ENCODE peak calls at places on chromosome 16, in four cellular contexts. One of them, this sample, is unnamed.

GRCh38 chr16:10552998-10553491 is 27.4 kb downstream of the EMP2 start:
- DNase-seq in glutamatergic neuron: peak
- DNase-seq in progenitor cell of endocrine pancreas: no peak
- DNase-seq in stimulated activated CD8-positive, alpha-beta memory T cell treated with anti-CD3 and anti-CD28 coated beads, Interleukin-4, amount 100 ng/mL, for 4 hours: peak
- DNase-seq in this sample: no peak

GRCh38 chr16:22141746-22142145 is 20.6 kb upstream of the SDR42E2 start:
- DNase-seq in glutamatergic neuron: peak
- DNase-seq in progenitor cell of endocrine pancreas: no peak
- DNase-seq in stimulated activated CD8-positive, alpha-beta memory T cell treated with anti-CD3 and anti-CD28 coated beads, Interleukin-4, amount 100 ng/mL, for 4 hours: no peak
- DNase-seq in this sample: no peak

GRCh38 chr16:81473969-81474959 is 29.7 kb downstream of the CMIP start:
- DNase-seq in glutamatergic neuron: no peak
- DNase-seq in progenitor cell of endocrine pancreas: no peak
- DNase-seq in stimulated activated CD8-positive, alpha-beta memory T cell treated with anti-CD3 and anti-CD28 coated beads, Interleukin-4, amount 100 ng/mL, for 4 hours: no peak
- DNase-seq in this sample: no peak

GRCh38 chr16:66588981-66589713 is 9.9 kb downstream of the CMTM2 start:
- DNase-seq in glutamatergic neuron: no peak
- DNase-seq in progenitor cell of endocrine pancreas: no peak
- DNase-seq in stimulated activated CD8-positive, alpha-beta memory T cell treated with anti-CD3 and anti-CD28 coated beads, Interleukin-4, amount 100 ng/mL, for 4 hours: peak
- DNase-seq in this sample: no peak

GRCh38 chr16:77790964-77791363 is 2.6 kb downstream of the VAT1L start:
- DNase-seq in glutamatergic neuron: no peak
- DNase-seq in progenitor cell of endocrine pancreas: no peak
- DNase-seq in stimulated activated CD8-positive, alpha-beta memory T cell treated with anti-CD3 and anti-CD28 coated beads, Interleukin-4, amount 100 ng/mL, for 4 hours: no peak
- DNase-seq in this sample: no peak

GRCh38 chr16:77584205-77584859 is 138.0 kb upstream of the NUDT7 start:
- DNase-seq in glutamatergic neuron: peak
- DNase-seq in progenitor cell of endocrine pancreas: peak
- DNase-seq in stimulated activated CD8-positive, alpha-beta memory T cell treated with anti-CD3 and anti-CD28 coated beads, Interleukin-4, amount 100 ng/mL, for 4 hours: no peak
- DNase-seq in this sample: peak

GRCh38 chr16:66270333-66270927 is 96.1 kb upstream of the CDH5 start:
- DNase-seq in glutamatergic neuron: peak
- DNase-seq in progenitor cell of endocrine pancreas: peak
- DNase-seq in stimulated activated CD8-positive, alpha-beta memory T cell treated with anti-CD3 and anti-CD28 coated beads, Interleukin-4, amount 100 ng/mL, for 4 hours: no peak
- DNase-seq in this sample: peak

GRCh38 chr16:66511615-66512500 is 38.1 kb downstream of the TK2 start:
- DNase-seq in glutamatergic neuron: peak
- DNase-seq in progenitor cell of endocrine pancreas: no peak
- DNase-seq in stimulated activated CD8-positive, alpha-beta memory T cell treated with anti-CD3 and anti-CD28 coated beads, Interleukin-4, amount 100 ng/mL, for 4 hours: no peak
- DNase-seq in this sample: no peak

GRCh38 chr16:57570301-57571070 is 28.0 kb downstream of the ADGRG5 start:
- DNase-seq in glutamatergic neuron: no peak
- DNase-seq in progenitor cell of endocrine pancreas: no peak
- DNase-seq in stimulated activated CD8-positive, alpha-beta memory T cell treated with anti-CD3 and anti-CD28 coated beads, Interleukin-4, amount 100 ng/mL, for 4 hours: no peak
- DNase-seq in this sample: no peak

GRCh38 chr16:72723781-72724180 is 324.1 kb downstream of the ZFHX3 start:
- DNase-seq in glutamatergic neuron: no peak
- DNase-seq in progenitor cell of endocrine pancreas: no peak
- DNase-seq in stimulated activated CD8-positive, alpha-beta memory T cell treated with anti-CD3 and anti-CD28 coated beads, Interleukin-4, amount 100 ng/mL, for 4 hours: no peak
- DNase-seq in this sample: no peak

GRCh38 chr16:102060-102855 is 24.2 kb downstream of the MPG start:
- DNase-seq in glutamatergic neuron: no peak
- DNase-seq in progenitor cell of endocrine pancreas: no peak
- DNase-seq in stimulated activated CD8-positive, alpha-beta memory T cell treated with anti-CD3 and anti-CD28 coated beads, Interleukin-4, amount 100 ng/mL, for 4 hours: no peak
- DNase-seq in this sample: no peak

GRCh38 chr16:19681637-19682036 is 36.4 kb downstream of the KNOP1 start:
- DNase-seq in glutamatergic neuron: no peak
- DNase-seq in progenitor cell of endocrine pancreas: no peak
- DNase-seq in stimulated activated CD8-positive, alpha-beta memory T cell treated with anti-CD3 and anti-CD28 coated beads, Interleukin-4, amount 100 ng/mL, for 4 hours: no peak
- DNase-seq in this sample: no peak

GRCh38 chr16:89275837-89276720 is 58.6 kb downstream of the ZNF778 start:
- DNase-seq in glutamatergic neuron: peak
- DNase-seq in progenitor cell of endocrine pancreas: no peak
- DNase-seq in stimulated activated CD8-positive, alpha-beta memory T cell treated with anti-CD3 and anti-CD28 coated beads, Interleukin-4, amount 100 ng/mL, for 4 hours: no peak
- DNase-seq in this sample: no peak

GRCh38 chr16:25264599-25264998 is 7.0 kb upstream of the ZKSCAN2 start:
- DNase-seq in glutamatergic neuron: no peak
- DNase-seq in progenitor cell of endocrine pancreas: no peak
- DNase-seq in stimulated activated CD8-positive, alpha-beta memory T cell treated with anti-CD3 and anti-CD28 coated beads, Interleukin-4, amount 100 ng/mL, for 4 hours: no peak
- DNase-seq in this sample: no peak

GRCh38 chr16:27980076-27980775 is 83.3 kb downstream of the GSG1L start:
- DNase-seq in glutamatergic neuron: no peak
- DNase-seq in progenitor cell of endocrine pancreas: no peak
- DNase-seq in stimulated activated CD8-positive, alpha-beta memory T cell treated with anti-CD3 and anti-CD28 coated beads, Interleukin-4, amount 100 ng/mL, for 4 hours: no peak
- DNase-seq in this sample: no peak

GRCh38 chr16:25693621-25694020 is 1.9 kb downstream of the HS3ST4 start:
- DNase-seq in glutamatergic neuron: no peak
- DNase-seq in progenitor cell of endocrine pancreas: no peak
- DNase-seq in stimulated activated CD8-positive, alpha-beta memory T cell treated with anti-CD3 and anti-CD28 coated beads, Interleukin-4, amount 100 ng/mL, for 4 hours: no peak
- DNase-seq in this sample: no peak

GRCh38 chr16:53768593-53768992 is 64.6 kb downstream of the FTO start:
- DNase-seq in glutamatergic neuron: no peak
- DNase-seq in progenitor cell of endocrine pancreas: no peak
- DNase-seq in stimulated activated CD8-positive, alpha-beta memory T cell treated with anti-CD3 and anti-CD28 coated beads, Interleukin-4, amount 100 ng/mL, for 4 hours: no peak
- DNase-seq in this sample: no peak

GRCh38 chr16:76535-77272 is 1.3 kb upstream of the MPG start:
- DNase-seq in glutamatergic neuron: no peak
- DNase-seq in progenitor cell of endocrine pancreas: no peak
- DNase-seq in stimulated activated CD8-positive, alpha-beta memory T cell treated with anti-CD3 and anti-CD28 coated beads, Interleukin-4, amount 100 ng/mL, for 4 hours: no peak
- DNase-seq in this sample: no peak

GRCh38 chr16:84302111-84302954 is 7.7 kb downstream of the WFDC1 start:
- DNase-seq in glutamatergic neuron: no peak
- DNase-seq in progenitor cell of endocrine pancreas: no peak
- DNase-seq in stimulated activated CD8-positive, alpha-beta memory T cell treated with anti-CD3 and anti-CD28 coated beads, Interleukin-4, amount 100 ng/mL, for 4 hours: no peak
- DNase-seq in this sample: no peak

GRCh38 chr16:81823111-81823510 is 44.0 kb downstream of the PLCG2 start:
- DNase-seq in glutamatergic neuron: peak
- DNase-seq in progenitor cell of endocrine pancreas: no peak
- DNase-seq in stimulated activated CD8-positive, alpha-beta memory T cell treated with anti-CD3 and anti-CD28 coated beads, Interleukin-4, amount 100 ng/mL, for 4 hours: no peak
- DNase-seq in this sample: no peak

GRCh38 chr16:1026784-1027415 is 45.3 kb downstream of the SOX8 start:
- DNase-seq in glutamatergic neuron: no peak
- DNase-seq in progenitor cell of endocrine pancreas: no peak
- DNase-seq in stimulated activated CD8-positive, alpha-beta memory T cell treated with anti-CD3 and anti-CD28 coated beads, Interleukin-4, amount 100 ng/mL, for 4 hours: no peak
- DNase-seq in this sample: no peak

GRCh38 chr16:71528863-71529262 is 2.6 kb downstream of the CHST4 start:
- DNase-seq in glutamatergic neuron: no peak
- DNase-seq in progenitor cell of endocrine pancreas: no peak
- DNase-seq in stimulated activated CD8-positive, alpha-beta memory T cell treated with anti-CD3 and anti-CD28 coated beads, Interleukin-4, amount 100 ng/mL, for 4 hours: no peak
- DNase-seq in this sample: no peak

GRCh38 chr16:85171809-85172464 is 59.7 kb upstream of the CIBAR2 start:
- DNase-seq in glutamatergic neuron: no peak
- DNase-seq in progenitor cell of endocrine pancreas: no peak
- DNase-seq in stimulated activated CD8-positive, alpha-beta memory T cell treated with anti-CD3 and anti-CD28 coated beads, Interleukin-4, amount 100 ng/mL, for 4 hours: no peak
- DNase-seq in this sample: no peak